ENCODE peak calls at places on chromosomes 11 and 22, in ten cellular contexts. U is adrenal gland; B is colonic mucosa; P is brain microvascular endothelial cell; A is heart left ventricle; Z is MM.1S; C is prostate gland; Y is CD8-positive, alpha-beta T cell; E is kidney; O is sigmoid colon. K is an unnamed sample.
A peak's percentile ranks its signal among the peaks of the same experiment; 100 is the strongest.

GRCh38 chr22:45830531-45831245 is 146.3 kb downstream of the WNT7B start:
- DNase-seq in U (no peak), B (no peak), P (peak; percentile 29), A (no peak), Z (no peak), C (no peak), Y (no peak), E (no peak), O (no peak), K (no peak)

GRCh38 chr11:100719809-100720221 is 32.7 kb downstream of the ARHGAP42 start:
- DNase-seq in U (peak; percentile 86), B (peak; percentile 28), P (peak; percentile 90), A (peak; percentile 54), Z (no peak), C (peak; percentile 63), Y (no peak), E (peak; percentile 75), O (no peak), K (no peak)

GRCh38 chr11:59174664-59175033 is 2.7 kb downstream of the DTX4 start:
- DNase-seq in U (no peak), B (peak; percentile 77), P (no peak), A (no peak), Z (no peak), C (no peak), Y (no peak), E (no peak), O (no peak), K (no peak)

GRCh38 chr11:128482512-128483191 is 104.7 kb downstream of the ETS1 start:
- DNase-seq in U (no peak), B (no peak), P (peak; percentile 39), A (peak; percentile 56), Z (no peak), C (no peak), Y (no peak), E (peak; percentile 61), O (peak; percentile 77), K (no peak)

GRCh38 chr11:75167617-75168016 is 16.7 kb downstream of the SLCO2B1 start:
- DNase-seq in U (no peak), B (peak; percentile 65), P (no peak), A (no peak), Z (no peak), C (no peak), Y (no peak), E (no peak), O (no peak), K (no peak)

GRCh38 chr22:29720824-29721323 is 1.1 kb downstream of the CABP7 start:
- DNase-seq in U (no peak), B (no peak), P (no peak), A (no peak), Z (no peak), C (no peak), Y (no peak), E (no peak), O (no peak), K (no peak)

GRCh38 chr11:4643084-4643483 is 698 bp upstream of the OR51E1 start:
- DNase-seq in U (no peak), B (no peak), P (no peak), A (peak; percentile 68), Z (no peak), C (no peak), Y (no peak), E (no peak), O (no peak), K (no peak)

GRCh38 chr22:46614070-46614931 is 5.9 kb upstream of the GRAMD4 start:
- DNase-seq in U (no peak), B (no peak), P (no peak), A (no peak), Z (peak; percentile 92), C (no peak), Y (peak; percentile 59), E (no peak), O (no peak), K (no peak)

DNA sequence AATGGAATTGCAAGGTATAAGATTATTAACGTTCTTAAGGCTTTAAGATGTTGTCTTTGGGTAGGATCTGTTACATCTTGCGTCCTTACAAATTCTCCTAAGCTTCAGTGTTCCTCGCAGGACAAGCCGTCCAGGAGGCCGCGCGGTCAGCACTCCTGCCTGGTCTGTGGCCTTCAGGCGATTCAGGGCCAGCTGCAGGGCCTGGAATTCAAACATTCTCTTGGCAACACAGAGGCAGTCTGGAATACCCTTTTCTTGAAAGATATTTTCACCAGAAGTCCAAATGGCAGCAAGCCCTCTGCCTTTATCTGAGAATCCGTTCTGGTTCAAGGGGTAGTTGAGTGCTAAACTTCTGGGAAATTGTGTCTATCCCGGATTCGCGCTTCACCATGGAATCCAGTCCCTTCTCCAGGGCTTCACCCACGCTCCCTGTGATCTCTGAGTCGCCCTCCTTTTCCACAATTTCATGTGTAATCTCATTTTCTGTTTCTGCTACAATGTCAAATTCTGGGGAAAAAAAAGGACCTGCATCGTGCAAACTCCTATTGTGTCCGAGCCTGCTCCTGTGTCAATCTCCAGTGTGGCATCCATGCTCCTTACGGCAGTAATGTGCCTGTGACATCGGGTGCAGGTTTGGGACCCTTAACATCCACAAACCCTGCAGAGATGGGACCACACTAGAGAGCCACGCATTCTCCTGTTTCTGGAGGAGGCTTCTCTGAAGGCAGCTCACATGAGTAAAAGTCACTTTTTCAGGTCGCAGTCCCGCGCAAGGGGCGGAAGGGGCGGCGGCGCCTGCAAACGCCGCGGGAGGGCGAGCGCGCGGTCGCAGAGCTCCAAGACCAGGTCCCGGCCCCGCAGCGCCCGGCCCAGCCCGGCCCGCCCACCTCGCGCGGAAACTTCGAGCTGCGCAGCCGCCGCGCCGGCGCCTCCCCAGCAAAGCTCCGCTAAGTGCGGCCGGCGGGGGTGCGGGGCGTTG is 25.3 kb upstream of the SORL1 start:
- DNase-seq in U (no peak), B (peak; percentile 58), P (no peak), A (peak; percentile 66), Z (no peak), C (no peak), Y (peak; percentile 33), E (peak; percentile 75), O (peak; percentile 67), K (no peak)
- H3K4me3 ChIP-seq in U (no peak overlapping the region), B (peak overlapping the region; percentile 19), P (no peak overlapping the region), A (peak overlapping the region; percentile 15), Z (no peak overlapping the region), C (peak overlapping the region; percentile 9), Y (peak overlapping the region; percentile 10), E (peak overlapping the region; percentile 62), O (no peak overlapping the region), K (peak overlapping the region; percentile 59)

GRCh38 chr11:111792955-111793500 is 26.8 kb upstream of the PPP2R1B start:
- DNase-seq in U (no peak), B (no peak), P (no peak), A (no peak), Z (no peak), C (no peak), Y (no peak), E (no peak), O (no peak), K (no peak)

GRCh38 chr11:111793863-111794262 is 27.7 kb upstream of the PPP2R1B start:
- DNase-seq in U (peak; percentile 57), B (no peak), P (peak; percentile 16), A (no peak), Z (no peak), C (no peak), Y (no peak), E (no peak), O (no peak), K (no peak)

GRCh38 chr11:111796696-111797095 is 30.5 kb upstream of the PPP2R1B start:
- DNase-seq in U (no peak), B (peak; percentile 28), P (no peak), A (no peak), Z (no peak), C (no peak), Y (no peak), E (no peak), O (no peak), K (no peak)

GRCh38 chr11:111797145-111797581 is 31.0 kb upstream of the PPP2R1B start:
- DNase-seq in U (peak; percentile 32), B (peak; percentile 74), P (no peak), A (no peak), Z (peak; percentile 42), C (peak; percentile 11), Y (no peak), E (no peak), O (no peak), K (no peak)

GRCh38 chr11:111795333-111795985 is 29.3 kb upstream of the PPP2R1B start:
- DNase-seq in U (peak; percentile 74), B (no peak), P (no peak), A (no peak), Z (no peak), C (no peak), Y (no peak), E (no peak), O (no peak), K (no peak)
- TF ChIP-seq CTCF in U (no peak), B (no peak), P (no peak), A (no peak), Z (no peak), C (no peak), Y (no peak), E (no peak), O (no peak), K (no peak)

GRCh38 chr11:114400974-114401223 is 433 bp downstream of the RBM7 start:
- DNase-seq in U (no peak), B (no peak), P (no peak), A (no peak), Z (no peak), C (no peak), Y (no peak), E (no peak), O (no peak), K (no peak)

GRCh38 chr11:114398303-114398920 is 1.9 kb downstream of the C11orf71 start:
- DNase-seq in U (no peak), B (no peak), P (no peak), A (no peak), Z (no peak), C (no peak), Y (no peak), E (no peak), O (no peak), K (no peak)

GRCh38 chr11:114399490-114399889 is 821 bp downstream of the C11orf71 start:
- DNase-seq in U (no peak), B (peak; percentile 33), P (no peak), A (no peak), Z (peak; percentile 12), C (no peak), Y (no peak), E (no peak), O (no peak), K (no peak)

GRCh38 chr11:114400222-114400973 is at the start of the genes C11orf71 and RBM7:
- DNase-seq in U (peak; percentile 99), B (peak; percentile 98), P (peak; percentile 98), A (peak; percentile 99), Z (peak; percentile 99), C (peak; percentile 96), Y (peak; percentile 97), E (peak; percentile 100), O (peak; percentile 99), K (peak; percentile 96)

DNA sequence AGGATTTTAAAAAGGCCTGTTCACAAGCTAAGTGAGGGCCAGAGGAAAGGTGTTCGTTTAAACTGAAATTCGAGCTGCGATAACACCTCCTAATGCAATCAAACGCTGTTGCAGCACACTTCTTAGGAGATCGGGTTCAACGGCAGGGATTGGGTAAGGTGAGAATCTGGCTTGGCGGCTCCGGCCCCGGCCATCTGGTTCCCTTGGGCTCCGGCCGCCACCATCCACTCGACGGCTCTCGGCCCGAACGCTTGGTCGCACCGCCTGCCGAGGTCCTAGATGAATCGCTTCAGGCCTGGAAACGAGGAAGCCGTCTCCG is 449 bp downstream of the C11orf71 start:
- DNase-seq in U (no peak), B (no peak), P (no peak), A (no peak), Z (peak; percentile 48), C (peak; percentile 38), Y (no peak), E (no peak), O (no peak), K (peak; percentile 63)
- H3K27ac ChIP-seq in U (peak overlapping the region; percentile 99), B (peak overlapping the region; percentile 98), P (peak overlapping the region; percentile 99), A (peak overlapping the region; percentile 95), Z (peak overlapping the region; percentile 88), C (peak overlapping the region; percentile 93), Y (peak overlapping the region; percentile 97), E (peak overlapping the region; percentile 99), O (peak overlapping the region; percentile 97), K (peak overlapping the region; percentile 99)

GRCh38 chr22:49962751-49963646 is 2.4 kb downstream of the PIM3 start:
- DNase-seq in U (peak; percentile 46), B (peak; percentile 39), P (no peak), A (peak; percentile 61), Z (peak; percentile 4), C (peak; percentile 22), Y (no peak), E (peak; percentile 83), O (peak; percentile 80), K (peak; percentile 36)

GRCh38 chr22:49965291-49966040 is 4.9 kb downstream of the PIM3 start:
- DNase-seq in U (peak; percentile 40), B (peak; percentile 23), P (no peak), A (peak; percentile 26), Z (peak; percentile 6), C (no peak), Y (no peak), E (peak; percentile 79), O (peak; percentile 67), K (peak; percentile 17)

GRCh38 chr22:49964493-49965290 is 4.1 kb downstream of the PIM3 start:
- DNase-seq in U (peak; percentile 52), B (peak; percentile 19), P (no peak), A (peak; percentile 27), Z (peak; percentile 5), C (no peak), Y (no peak), E (peak; percentile 74), O (peak; percentile 64), K (peak; percentile 23)

GRCh38 chr22:49963647-49964026 is 3.1 kb downstream of the PIM3 start:
- DNase-seq in U (peak; percentile 48), B (peak; percentile 70), P (no peak), A (peak; percentile 29), Z (peak; percentile 4), C (peak; percentile 47), Y (no peak), E (no peak), O (peak; percentile 64), K (peak; percentile 53)

DNA sequence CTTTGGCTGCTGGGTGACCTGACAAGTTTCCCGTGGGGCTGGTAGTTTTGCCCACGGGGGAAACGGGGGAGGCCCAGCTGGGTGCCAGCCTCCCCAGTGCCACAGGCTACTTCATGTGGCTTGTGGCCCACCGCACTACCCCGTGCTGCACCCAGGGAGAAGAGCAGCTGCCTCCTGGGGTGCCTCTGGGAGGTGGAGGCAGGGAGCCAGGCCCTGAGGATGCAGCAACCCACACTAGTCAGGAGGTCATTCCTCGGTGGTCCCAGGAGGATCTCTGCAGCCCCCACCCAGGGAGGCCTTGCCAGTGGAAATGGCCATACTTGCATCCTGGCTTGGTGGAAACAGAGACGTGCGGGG is 3.5 kb downstream of the PIM3 start:
- DNase-seq in U (no peak), B (no peak), P (no peak), A (peak; percentile 25), Z (peak; percentile 5), C (no peak), Y (no peak), E (peak; percentile 72), O (peak; percentile 63), K (no peak)
- H3K4me3 ChIP-seq in U (no peak overlapping the region), B (peak overlapping the region; percentile 99), P (no peak overlapping the region), A (peak overlapping the region; percentile 93), Z (no peak overlapping the region), C (no peak overlapping the region), Y (no peak overlapping the region), E (peak overlapping the region; percentile 80), O (no peak overlapping the region), K (peak overlapping the region; percentile 92)

K was measured in breast epithelium.